ENCODE peak calls at places on chromosomes 13 and 19, in ten cellular contexts. M is CD4-positive, alpha-beta T cell; S is glutamatergic neuron; J is endodermal cell; P is Peyer's patch; I is fibroblast of lung; D is bronchial epithelial cell; A is fibroblast of pulmonary artery; G is OCI-LY7; L is cardiac fibroblast. Z is an unnamed sample.

GRCh38 chr13:59144700-59145099 is 1019.0 kb downstream of the DIAPH3 start:
- DNase-seq in M (no peak), S (no peak), J (no peak), P (no peak), I (peak), D (no peak), A (peak), G (no peak), L (peak), Z (no peak)

GRCh38 chr13:110475117-110475516 is 86.4 kb downstream of the RAB20 start:
- DNase-seq in M (no peak), S (no peak), J (no peak), P (no peak), I (no peak), D (no peak), A (no peak), G (no peak), L (no peak), Z (no peak)

GRCh38 chr13:101623469-101624209 is 171.2 kb downstream of the ITGBL1 start:
- DNase-seq in M (no peak), S (no peak), J (no peak), P (no peak), I (peak), D (peak), A (no peak), G (no peak), L (peak), Z (no peak)

GRCh38 chr13:102708211-102708610 is 13.4 kb upstream of the METTL21C start:
- DNase-seq in M (no peak), S (no peak), J (no peak), P (no peak), I (no peak), D (no peak), A (no peak), G (no peak), L (no peak), Z (no peak)

GRCh38 chr19:44684892-44685847 is 13.8 kb upstream of the CEACAM16 start:
- DNase-seq in M (no peak), S (no peak), J (peak), P (no peak), I (peak), D (peak), A (peak), G (no peak), L (peak), Z (peak)

GRCh38 chr19:34759218-34759917 is 13.6 kb downstream of the ZNF599 start:
- DNase-seq in M (no peak), S (no peak), J (no peak), P (no peak), I (no peak), D (no peak), A (no peak), G (no peak), L (no peak), Z (no peak)

GRCh38 chr13:50589139-50589538 is 254.4 kb downstream of the DLEU7 start:
- DNase-seq in M (no peak), S (no peak), J (no peak), P (no peak), I (peak), D (peak), A (peak), G (no peak), L (peak), Z (no peak)

GRCh38 chr19:1066748-1067340 is at the start of gene ARHGAP45:
- DNase-seq in M (peak), S (no peak), J (peak), P (peak), I (no peak), D (no peak), A (no peak), G (peak), L (no peak), Z (no peak)

GRCh38 chr13:69565334-69565733 is 542.3 kb upstream of the ATXN8OS start:
- DNase-seq in M (no peak), S (peak), J (peak), P (no peak), I (peak), D (peak), A (no peak), G (peak), L (peak), Z (no peak)

GRCh38 chr13:27138457-27139093 is 33.0 kb downstream of the USP12 start:
- DNase-seq in M (no peak), S (no peak), J (no peak), P (no peak), I (no peak), D (peak), A (no peak), G (no peak), L (no peak), Z (no peak)

GRCh38 chr19:23283925-23284324 is 33.7 kb upstream of the ZNF724 start:
- DNase-seq in M (peak), S (peak), J (peak), P (peak), I (peak), D (peak), A (peak), G (peak), L (peak), Z (no peak)

GRCh38 chr19:46328079-46328478 is 18.8 kb upstream of the PPP5C start:
- DNase-seq in M (no peak), S (no peak), J (no peak), P (no peak), I (no peak), D (no peak), A (no peak), G (no peak), L (no peak), Z (no peak)

GRCh38 chr13:22235950-22236290 is 565.0 kb downstream of the FGF9 start:
- DNase-seq in M (no peak), S (no peak), J (peak), P (no peak), I (no peak), D (no peak), A (no peak), G (no peak), L (no peak), Z (no peak)

GRCh38 chr13:76596216-76596615 is 290.0 kb downstream of the KCTD12 start:
- DNase-seq in M (no peak), S (no peak), J (no peak), P (no peak), I (no peak), D (no peak), A (no peak), G (no peak), L (peak), Z (no peak)

GRCh38 chr19:15241259-15241658 is 9.0 kb upstream of the EPHX3 start:
- DNase-seq in M (no peak), S (no peak), J (no peak), P (no peak), I (no peak), D (no peak), A (no peak), G (no peak), L (no peak), Z (no peak)

GRCh38 chr13:26618726-26619125 is 61.2 kb downstream of the WASF3 start:
- DNase-seq in M (no peak), S (no peak), J (no peak), P (no peak), I (no peak), D (no peak), A (no peak), G (no peak), L (no peak), Z (no peak)

GRCh38 chr13:49958321-49958720 is 22.2 kb upstream of the SPRYD7 start:
- DNase-seq in M (no peak), S (no peak), J (no peak), P (no peak), I (no peak), D (no peak), A (no peak), G (no peak), L (no peak), Z (no peak)

GRCh38 chr19:30733826-30734550 is 361.8 kb downstream of the ZNF536 start:
- DNase-seq in M (no peak), S (peak), J (no peak), P (no peak), I (no peak), D (no peak), A (no peak), G (no peak), L (no peak), Z (no peak)

GRCh38 chr13:24207841-24208240 is 47.3 kb downstream of the SPATA13 start:
- DNase-seq in M (no peak), S (no peak), J (no peak), P (no peak), I (no peak), D (no peak), A (no peak), G (no peak), L (no peak), Z (no peak)

GRCh38 chr13:51772781-51773180 is 31.2 kb downstream of the DHRS12 start:
- DNase-seq in M (no peak), S (no peak), J (peak), P (no peak), I (no peak), D (no peak), A (no peak), G (no peak), L (no peak), Z (no peak)

GRCh38 chr19:41888926-41889325 is 5.9 kb downstream of the ARHGEF1 start:
- DNase-seq in M (no peak), S (no peak), J (no peak), P (no peak), I (no peak), D (no peak), A (no peak), G (no peak), L (no peak), Z (no peak)

GRCh38 chr13:69704311-69704710 is 403.3 kb upstream of the ATXN8OS start:
- DNase-seq in M (no peak), S (no peak), J (no peak), P (no peak), I (no peak), D (peak), A (peak), G (no peak), L (no peak), Z (no peak)

GRCh38 chr19:7720351-7720750 is 11.6 kb downstream of the CLEC4G start:
- DNase-seq in M (no peak), S (no peak), J (no peak), P (no peak), I (no peak), D (no peak), A (no peak), G (no peak), L (no peak), Z (no peak)

GRCh38 chr19:15466851-15467733 is 2.7 kb upstream of the RASAL3 start:
- DNase-seq in M (no peak), S (no peak), J (no peak), P (no peak), I (no peak), D (peak), A (peak), G (peak), L (peak), Z (no peak)

GRCh38 chr19:52638601-52639000 is 446 bp upstream of the ZNF83 start:
- DNase-seq in M (no peak), S (peak), J (no peak), P (no peak), I (no peak), D (no peak), A (no peak), G (no peak), L (no peak), Z (no peak)

GRCh38 chr19:15962319-15962718 is 13.5 kb downstream of the OR10H4 start:
- DNase-seq in M (no peak), S (no peak), J (no peak), P (no peak), I (no peak), D (no peak), A (no peak), G (no peak), L (no peak), Z (no peak)

GRCh38 chr13:33249066-33249465 is 36.5 kb downstream of the STARD13 start:
- DNase-seq in M (no peak), S (no peak), J (no peak), P (no peak), I (no peak), D (peak), A (peak), G (no peak), L (peak), Z (no peak)

GRCh38 chr13:52615817-52616216 is 26.4 kb upstream of the HNRNPA1L2 start:
- DNase-seq in M (no peak), S (no peak), J (no peak), P (no peak), I (no peak), D (no peak), A (no peak), G (peak), L (no peak), Z (no peak)

GRCh38 chr19:18194554-18195238 is 1.7 kb downstream of the MPV17L2 start:
- DNase-seq in M (peak), S (no peak), J (peak), P (peak), I (peak), D (no peak), A (peak), G (peak), L (no peak), Z (peak)

GRCh38 chr13:100826441-100826840 is 151.8 kb upstream of the TMTC4 start:
- DNase-seq in M (no peak), S (no peak), J (no peak), P (no peak), I (no peak), D (no peak), A (no peak), G (no peak), L (no peak), Z (no peak)

GRCh38 chr19:1076951-1077350 is 10.0 kb downstream of the ARHGAP45 start:
- DNase-seq in M (peak), S (no peak), J (no peak), P (peak), I (no peak), D (peak), A (no peak), G (peak), L (no peak), Z (no peak)

GRCh38 chr19:17004386-17004785 is 22.2 kb downstream of the CPAMD8 start:
- DNase-seq in M (no peak), S (no peak), J (no peak), P (no peak), I (no peak), D (no peak), A (no peak), G (no peak), L (no peak), Z (no peak)

GRCh38 chr19:2223959-2224358 is 12.2 kb downstream of the PLEKHJ1 start:
- DNase-seq in M (no peak), S (no peak), J (no peak), P (peak), I (no peak), D (no peak), A (no peak), G (peak), L (no peak), Z (no peak)

GRCh38 chr13:21913010-21913409 is 242.1 kb downstream of the FGF9 start:
- DNase-seq in M (no peak), S (peak), J (peak), P (no peak), I (no peak), D (no peak), A (no peak), G (no peak), L (no peak), Z (no peak)

GRCh38 chr19:45955905-45956608 is 17.6 kb downstream of the NOVA2 start:
- DNase-seq in M (no peak), S (peak), J (peak), P (no peak), I (no peak), D (peak), A (peak), G (no peak), L (peak), Z (no peak)

GRCh38 chr13:20960663-20961309 is 58.2 kb upstream of the XPO4 start:
- DNase-seq in M (no peak), S (no peak), J (no peak), P (no peak), I (no peak), D (no peak), A (no peak), G (no peak), L (no peak), Z (no peak)

GRCh38 chr13:23020246-23020843 is 160.4 kb upstream of the SGCG start:
- DNase-seq in M (peak), S (peak), J (peak), P (no peak), I (peak), D (peak), A (peak), G (peak), L (peak), Z (peak)

GRCh38 chr19:32339988-32340874 is 5.2 kb upstream of the ZNF507 start:
- DNase-seq in M (peak), S (peak), J (peak), P (peak), I (peak), D (peak), A (peak), G (peak), L (peak), Z (peak)

GRCh38 chr13:73367886-73368285 is 309.1 kb downstream of the KLF5 start:
- DNase-seq in M (no peak), S (no peak), J (no peak), P (no peak), I (no peak), D (no peak), A (no peak), G (no peak), L (no peak), Z (no peak)

GRCh38 chr13:36251012-36251411 is 36.7 kb upstream of the SOHLH2 start:
- DNase-seq in M (no peak), S (no peak), J (no peak), P (no peak), I (no peak), D (no peak), A (no peak), G (no peak), L (no peak), Z (no peak)
- TF ChIP-seq CTCF in M (no peak), S (no peak), J (no peak), P (no peak), I (no peak), D (no peak), A (no peak), G (no peak), L (no peak), Z (no peak)

DNA sequence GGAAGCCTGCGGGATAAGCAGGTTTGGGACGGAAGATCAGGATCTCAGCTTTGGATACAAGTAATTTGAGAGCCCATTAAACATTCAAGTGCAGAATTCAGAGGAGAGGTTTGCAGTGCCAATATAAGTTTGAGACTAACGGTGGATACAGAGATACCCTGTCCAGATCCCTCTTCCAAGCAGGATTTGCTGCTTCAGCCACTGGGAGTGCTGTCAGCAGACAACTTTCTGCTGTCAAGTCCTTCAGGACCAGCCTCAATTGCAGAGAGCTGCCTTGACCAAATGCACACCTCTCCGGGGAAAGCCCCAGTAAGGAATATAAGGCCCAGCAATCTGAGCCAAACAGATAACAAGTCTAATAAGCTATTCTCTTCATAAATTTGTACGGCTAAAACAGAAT is 46.1 kb upstream of the ZNF780A start:
- DNase-seq in M (no peak), S (no peak), J (no peak), P (no peak), I (no peak), D (no peak), A (no peak), G (no peak), L (no peak), Z (no peak)
- TF ChIP-seq CTCF in M (no peak), S (no peak), J (peak), P (no peak), I (no peak), D (no peak), A (peak), G (no peak), L (no peak), Z (no peak)

GRCh38 chr19:28014821-28015405 is 1198.0 kb downstream of the UQCRFS1 start:
- DNase-seq in M (no peak), S (no peak), J (no peak), P (no peak), I (no peak), D (no peak), A (no peak), G (no peak), L (no peak), Z (no peak)

GRCh38 chr19:28009696-28010095 is 1203.3 kb downstream of the UQCRFS1 start:
- DNase-seq in M (no peak), S (no peak), J (no peak), P (no peak), I (no peak), D (no peak), A (no peak), G (no peak), L (no peak), Z (no peak)

GRCh38 chr19:28010656-28011055 is 1202.3 kb downstream of the UQCRFS1 start:
- DNase-seq in M (no peak), S (no peak), J (no peak), P (no peak), I (no peak), D (no peak), A (no peak), G (no peak), L (no peak), Z (no peak)

GRCh38 chr19:28008695-28009094 is 1204.3 kb downstream of the UQCRFS1 start:
- DNase-seq in M (no peak), S (no peak), J (peak), P (no peak), I (no peak), D (no peak), A (no peak), G (no peak), L (no peak), Z (no peak)

DNA sequence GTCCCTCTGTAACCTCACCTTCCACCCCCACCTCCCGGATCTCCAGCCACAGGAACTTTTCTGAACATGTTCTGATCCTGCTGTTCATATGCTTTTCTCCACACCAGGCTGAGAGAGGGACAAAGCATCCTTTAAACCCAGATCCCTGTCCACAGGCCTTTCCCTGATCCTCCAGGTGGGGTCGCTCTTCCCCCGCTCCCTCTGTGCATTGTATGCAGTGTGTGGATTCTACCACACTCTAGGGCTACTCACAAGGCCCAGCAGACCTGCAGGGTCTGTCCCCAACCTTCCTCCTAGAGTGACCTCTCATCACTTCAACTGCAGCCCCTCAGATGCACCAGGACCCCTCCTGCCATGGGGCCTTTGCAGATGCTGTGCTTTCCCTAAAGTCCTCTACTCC is 1200.6 kb downstream of the UQCRFS1 start:
- DNase-seq in M (no peak), S (no peak), J (peak), P (no peak), I (no peak), D (no peak), A (no peak), G (no peak), L (no peak), Z (no peak)
- TF ChIP-seq CTCF in M (no peak), S (no peak), J (peak), P (no peak), I (no peak), D (no peak), A (no peak), G (no peak), L (no peak), Z (peak)

GRCh38 chr19:48993175-48994034 is at the start of the genes GYS1 and RUVBL2:
- DNase-seq in M (peak), S (peak), J (peak), P (peak), I (peak), D (peak), A (peak), G (peak), L (peak), Z (peak)

GRCh38 chr19:48999481-49000325 is 6.0 kb downstream of the RUVBL2 start:
- DNase-seq in M (peak), S (peak), J (peak), P (peak), I (peak), D (peak), A (peak), G (peak), L (peak), Z (no peak)

GRCh38 chr19:48992571-48993174 is 436 bp downstream of the GYS1 start:
- DNase-seq in M (no peak), S (no peak), J (no peak), P (peak), I (no peak), D (peak), A (no peak), G (peak), L (no peak), Z (no peak)

GRCh38 chr19:48994035-48994386 is 324 bp downstream of the RUVBL2 start:
- DNase-seq in M (no peak), S (no peak), J (no peak), P (no peak), I (no peak), D (no peak), A (no peak), G (no peak), L (no peak), Z (no peak)

DNA sequence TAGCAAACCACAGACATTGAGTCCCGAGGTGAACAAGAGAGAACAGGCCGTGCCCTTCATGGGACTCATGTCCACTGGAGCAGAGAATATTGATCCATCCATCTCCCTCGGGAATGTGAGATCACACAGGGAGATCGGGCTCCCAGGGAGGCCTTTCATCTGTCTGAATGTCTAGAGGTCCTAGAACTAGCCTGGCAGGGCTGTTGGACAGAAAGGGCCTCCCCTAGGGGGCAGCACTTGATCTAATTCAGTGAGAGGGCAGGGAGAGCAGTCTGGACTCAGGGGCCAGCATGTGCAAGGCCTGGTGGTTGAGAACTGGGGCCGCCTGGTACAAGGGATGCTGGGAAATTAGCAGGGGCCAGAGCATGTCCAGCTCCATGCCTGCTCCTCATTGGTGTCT is 4.3 kb downstream of the RUVBL2 start:
- DNase-seq in M (peak), S (peak), J (peak), P (peak), I (peak), D (peak), A (peak), G (peak), L (peak), Z (no peak)
- TF ChIP-seq CTCF in M (peak), S (peak), J (peak), P (peak), I (peak), D (peak), A (peak), G (peak), L (peak), Z (peak)

Z was measured in D721Med.